ENCODE peak calls at places on chromosomes 7 and 10, in four cellular contexts. B, T, S and C are unnamed samples.

GRCh38 chr7:114819629-114820362 is 102.1 kb upstream of the MDFIC start:
- DNase-seq in T (peak; percentile 97), B (peak; percentile 84), S (peak; percentile 98), C (no peak)

GRCh38 chr7:99010281-99010680 is 131.9 kb downstream of the TRRAP start:
- DNase-seq in T (no peak), S (no peak), B (no peak), C (no peak)

GRCh38 chr10:103820101-103821062 is 35.0 kb downstream of the SH3PXD2A start:
- DNase-seq in S (peak; percentile 60), B (no peak), T (no peak), C (no peak)

GRCh38 chr10:128086003-128086863 is 40.0 kb downstream of the MKI67 start:
- DNase-seq in T (no peak), B (peak; percentile 90), S (no peak), C (no peak)

GRCh38 chr7:150323682-150324365 is 479 bp upstream of the ACTR3C start:
- DNase-seq in S (no peak), B (no peak), T (no peak), C (no peak)

GRCh38 chr10:128254486-128254885 is 128.3 kb upstream of the MKI67 start:
- DNase-seq in T (peak; percentile 25), S (no peak), B (no peak), C (no peak)

GRCh38 chr7:101162551-101163280 is 2.7 kb downstream of the VGF start:
- DNase-seq in B (peak; percentile 57), T (peak; percentile 52), S (peak; percentile 50), C (no peak)

GRCh38 chr10:67883710-67884312 is 645 bp upstream of the SIRT1 start:
- DNase-seq in B (no peak), S (no peak), T (no peak), C (no peak)

GRCh38 chr7:130721486-130722277 is 12.3 kb downstream of the KLF14 start:
- DNase-seq in B (peak; percentile 81), T (peak; percentile 85), S (peak; percentile 69), C (peak; percentile 58)

GRCh38 chr7:24825315-24825917 is 68.2 kb upstream of the GSDME start:
- DNase-seq in S (no peak), B (no peak), T (peak; percentile 24), C (no peak)

GRCh38 chr10:17257466-17258321 is 29.7 kb downstream of the VIM start:
- DNase-seq in B (peak; percentile 38), T (peak; percentile 82), S (peak; percentile 78), C (peak; percentile 67)

GRCh38 chr7:139777948-139778841 is at the start of gene HIPK2:
- DNase-seq in B (peak; percentile 50), T (peak; percentile 79), S (peak; percentile 73), C (peak; percentile 80)

GRCh38 chr7:92228100-92228499 is 17.6 kb downstream of the KRIT1 start:
- DNase-seq in T (no peak), B (no peak), S (peak; percentile 15), C (no peak)

GRCh38 chr7:13627455-13627854 is 362.0 kb downstream of the ETV1 start:
- DNase-seq in S (no peak), B (no peak), T (no peak), C (no peak)

GRCh38 chr7:98626393-98627061 is 9.4 kb downstream of the NPTX2 start:
- DNase-seq in S (no peak), T (no peak), B (no peak), C (no peak)

GRCh38 chr10:78523453-78523852 is 489.8 kb downstream of the RPS24 start:
- DNase-seq in T (no peak), S (no peak), B (no peak), C (no peak)

GRCh38 chr7:121000091-121000983 is 11.8 kb downstream of the CPED1 start:
- DNase-seq in B (no peak), S (peak; percentile 73), T (peak; percentile 78), C (no peak)

GRCh38 chr7:77306231-77307067 is 106.8 kb upstream of the FGL2 start:
- DNase-seq in T (no peak), B (no peak), S (no peak), C (no peak)

GRCh38 chr10:95445837-95446347 is 115.3 kb downstream of the SORBS1 start:
- DNase-seq in B (peak; percentile 65), S (peak; percentile 69), T (peak; percentile 75), C (peak; percentile 40)

GRCh38 chr7:94368371-94368791 is 26.3 kb upstream of the COL1A2 start:
- DNase-seq in T (peak; percentile 76), S (peak; percentile 90), B (no peak), C (no peak)

GRCh38 chr7:29826530-29826822 is 20.2 kb downstream of the WIPF3 start:
- DNase-seq in T (no peak), S (no peak), B (no peak), C (no peak)

GRCh38 chr10:71319800-71320392 is 837 bp downstream of the SLC29A3 start:
- DNase-seq in S (no peak), B (no peak), T (no peak), C (no peak)

GRCh38 chr7:141198191-141198958 is 124.5 kb downstream of the TMEM178B start:
- DNase-seq in T (no peak), S (no peak), B (no peak), C (no peak)

GRCh38 chr7:97835296-97836138 is 36.7 kb downstream of the ASNS start:
- DNase-seq in T (peak; percentile 71), S (peak; percentile 63), B (peak; percentile 42), C (peak; percentile 63)

GRCh38 chr7:44622342-44623151 is 16.1 kb downstream of the OGDH start:
- DNase-seq in S (peak; percentile 59), B (peak; percentile 30), T (peak; percentile 77), C (no peak)

GRCh38 chr7:98287486-98287959 is 6.0 kb downstream of the BRI3 start:
- DNase-seq in B (peak; percentile 19), S (no peak), T (no peak), C (no peak)

GRCh38 chr7:155815332-155816191 is 3.3 kb upstream of the SHH start:
- DNase-seq in B (peak; percentile 57), T (peak; percentile 48), S (peak; percentile 43), C (no peak)

GRCh38 chr7:778968-779451 is 51.9 kb upstream of the PRKAR1B start:
- DNase-seq in B (no peak), T (no peak), S (no peak), C (no peak)

GRCh38 chr7:143172354-143172753 is 10.9 kb upstream of the TAS2R39 start:
- DNase-seq in T (no peak), B (no peak), S (no peak), C (no peak)

GRCh38 chr7:103640031-103640779 is 194.2 kb upstream of the SLC26A5 start:
- DNase-seq in T (no peak), B (no peak), S (peak; percentile 84), C (no peak)

GRCh38 chr7:92667816-92668540 is 77.8 kb upstream of the FAM133B start:
- DNase-seq in T (no peak), B (no peak), S (peak; percentile 83), C (no peak)

GRCh38 chr7:131827421-131827820 is 271.0 kb upstream of the PODXL start:
- DNase-seq in T (no peak), S (no peak), B (no peak), C (no peak)
- H3K14ac ChIP-seq in T (no peak overlapping the region), S (no peak overlapping the region), B (no peak overlapping the region), C (no peak overlapping the region)

GRCh38 chr7:122301858-122302745 is 2.4 kb downstream of the FEZF1 start:
- DNase-seq in S (no peak), B (no peak), T (no peak), C (no peak)
- H3K9ac ChIP-seq in S (no peak overlapping the region), B (no peak overlapping the region), T (no peak overlapping the region), C (peak overlapping the region; percentile 87)

GRCh38 chr7:75738604-75738974 is at the start of gene HIP1:
- DNase-seq in T (no peak), S (no peak), B (no peak), C (no peak)
- H2BK120ac ChIP-seq in T (peak within 1 kb of the TSS; percentile 64), S (peak within 1 kb of the TSS; percentile 54), B (no peak within 1 kb of the TSS), C (peak within 1 kb of the TSS; percentile 47)

GRCh38 chr10:10092581-10092980 is 925.1 kb upstream of the CELF2 start:
- DNase-seq in S (peak; percentile 21), T (peak; percentile 75), B (no peak), C (peak; percentile 43)
- H3K14ac ChIP-seq in S (no peak overlapping the region), T (no peak overlapping the region), B (no peak overlapping the region), C (no peak overlapping the region)

GRCh38 chr10:24952701-24953349 is 419 bp upstream of the PRTFDC1 start:
- DNase-seq in B (no peak), S (peak; percentile 56), T (peak; percentile 73), C (peak; percentile 57)

GRCh38 chr10:24953350-24954074 is 1.1 kb upstream of the PRTFDC1 start:
- DNase-seq in S (peak; percentile 40), T (no peak), B (no peak), C (no peak)

GRCh38 chr10:24951201-24952145 is 933 bp downstream of the PRTFDC1 start:
- DNase-seq in S (no peak), B (no peak), T (peak; percentile 35), C (no peak)

GRCh38 chr10:24950439-24950838 is 2.0 kb downstream of the PRTFDC1 start:
- DNase-seq in B (no peak), S (no peak), T (no peak), C (no peak)

DNA sequence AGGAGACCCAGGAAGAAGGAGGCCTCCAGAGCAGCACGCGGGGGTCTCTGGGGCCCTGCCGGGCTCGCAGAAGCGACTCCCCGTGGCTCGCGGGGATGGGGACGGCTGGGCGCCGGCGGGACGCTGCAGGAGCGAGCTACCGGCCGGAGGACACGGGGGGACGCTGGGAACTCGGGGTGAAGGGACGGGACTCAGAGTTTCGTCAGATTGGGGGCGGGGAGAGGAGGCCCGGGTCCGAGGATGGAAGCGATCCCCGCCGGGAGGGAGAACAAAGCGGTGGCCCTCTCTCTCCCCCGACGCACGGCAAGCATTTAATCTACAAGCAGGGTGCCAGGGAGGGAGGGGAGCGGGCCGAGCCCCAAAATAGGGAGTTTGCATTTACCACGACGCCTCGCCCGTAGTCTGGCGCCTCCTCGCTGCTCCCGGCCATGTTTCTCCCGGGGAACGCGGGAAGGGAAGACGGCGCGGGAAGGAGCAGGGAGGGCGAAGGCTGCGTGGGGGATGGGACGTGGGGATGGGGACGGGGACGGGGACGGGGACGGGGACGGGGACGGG is at the start of gene PRTFDC1:
- DNase-seq in S (no peak), B (no peak), T (peak; percentile 39), C (peak; percentile 48)
- H3K9ac ChIP-seq in S (peak within 1 kb of the TSS; percentile 84), B (peak within 1 kb of the TSS; percentile 80), T (peak within 1 kb of the TSS; percentile 89), C (peak within 1 kb of the TSS; percentile 80)

DNA sequence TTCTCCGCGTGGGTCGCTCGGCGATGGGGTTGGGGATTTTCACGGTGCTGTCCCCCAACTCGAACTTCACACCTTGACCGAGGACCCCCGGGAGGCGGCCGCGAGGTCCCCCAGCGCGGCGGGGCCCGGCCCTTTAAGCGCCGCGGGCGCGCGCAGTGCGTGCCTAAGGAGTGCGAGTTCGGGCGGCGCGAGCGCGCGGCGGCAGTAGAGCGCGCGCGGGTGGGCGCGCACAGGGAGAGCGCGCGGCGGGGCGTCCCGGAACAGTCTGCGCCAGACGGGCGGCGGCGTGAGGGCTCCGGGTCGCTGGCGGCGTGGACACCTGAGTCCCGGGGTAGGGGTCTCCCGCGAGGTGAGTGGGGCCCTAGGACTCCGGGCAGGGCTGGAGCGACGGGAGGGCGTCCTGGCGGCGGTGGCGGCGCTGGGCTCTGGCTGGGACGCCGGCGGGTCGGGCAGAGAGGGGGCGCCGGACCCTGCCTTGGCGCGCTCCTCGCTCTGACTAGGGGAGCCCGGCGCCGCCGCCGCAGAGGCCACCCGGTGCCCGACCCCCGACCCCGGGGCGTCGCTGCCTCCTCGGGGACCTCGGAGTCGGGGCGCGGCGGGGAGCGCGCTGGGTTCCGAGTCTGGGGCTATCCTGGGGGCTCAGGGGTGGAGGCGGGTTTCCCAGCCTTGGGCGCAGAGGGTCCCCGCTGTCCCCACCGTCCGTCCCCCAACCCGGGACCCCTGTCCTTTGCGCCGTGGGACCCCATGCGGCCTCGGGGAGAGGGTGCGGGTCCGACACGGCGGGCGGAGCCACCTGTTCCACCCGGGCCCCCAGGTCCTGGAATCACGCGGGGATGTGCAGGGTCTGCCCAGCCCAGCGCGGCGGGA is at the start of gene PROSER2:
- DNase-seq in B (peak; percentile 26), S (peak; percentile 52), T (peak; percentile 61), C (peak; percentile 41)
- H2BK120ac ChIP-seq in B (peak within 1 kb of the TSS; percentile 98), S (peak within 1 kb of the TSS; percentile 70), T (no peak within 1 kb of the TSS), C (peak within 1 kb of the TSS; percentile 8)